ENCODE peak calls at places on chromosomes 5 and 9, in six cellular contexts. M, K, I, C, Y and V are unnamed samples.

GRCh38 chr5:157046041-157046440 is 12.9 kb downstream of the HAVCR1 start:
- DNase-seq in M (no peak), K (peak), I (peak), C (peak), Y (no peak), V (no peak)

GRCh38 chr9:113293285-113293874 is 9.8 kb downstream of the RNF183 start:
- DNase-seq in M (no peak), K (no peak), I (no peak), C (no peak), Y (no peak), V (no peak)

GRCh38 chr5:40755093-40755406 is 711 bp downstream of the TTC33 start:
- DNase-seq in M (peak), K (peak), I (peak), C (peak), Y (peak), V (peak)

GRCh38 chr5:57493034-57493433 is 10.4 kb upstream of the ACTBL2 start:
- DNase-seq in M (no peak), K (no peak), I (no peak), C (no peak), Y (no peak), V (peak)

GRCh38 chr5:103505581-103506305 is 56.8 kb downstream of the NUDT12 start:
- DNase-seq in M (no peak), K (no peak), I (no peak), C (no peak), Y (no peak), V (no peak)

GRCh38 chr5:130034872-130035271 is 130.6 kb downstream of the CHSY3 start:
- DNase-seq in M (no peak), K (no peak), I (no peak), C (no peak), Y (no peak), V (peak)

GRCh38 chr5:79517601-79518000 is 3.7 kb upstream of the HOMER1 start:
- DNase-seq in M (no peak), K (no peak), I (no peak), C (no peak), Y (no peak), V (no peak)

GRCh38 chr9:85223506-85224108 is 518.1 kb downstream of the AGTPBP1 start:
- DNase-seq in M (no peak), K (no peak), I (no peak), C (no peak), Y (no peak), V (no peak)

GRCh38 chr9:16052146-16052545 is 499.3 kb downstream of the CCDC171 start:
- DNase-seq in M (no peak), K (no peak), I (no peak), C (no peak), Y (no peak), V (no peak)

DNA sequence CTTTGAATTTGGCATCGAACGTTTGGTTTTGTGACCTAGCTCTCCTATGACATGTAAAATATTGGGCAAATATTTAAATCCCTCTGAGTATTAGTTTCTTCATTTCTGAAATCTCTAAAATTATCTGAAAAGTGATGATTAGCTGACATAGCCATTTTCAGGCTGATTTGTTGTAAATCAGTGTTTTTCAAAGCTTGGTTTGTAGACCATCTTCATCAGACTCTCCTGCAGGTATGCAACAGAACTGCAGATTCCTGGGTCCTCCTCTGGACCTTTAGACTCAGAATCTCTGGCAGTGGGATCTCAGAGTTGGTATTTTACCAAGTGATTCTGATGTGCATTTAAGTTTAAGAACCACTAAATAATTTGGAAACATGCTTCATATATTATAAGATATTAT is 38.9 kb upstream of the NMUR2 start:
- DNase-seq in M (peak), K (no peak), I (no peak), C (no peak), Y (no peak), V (no peak)
- H3K27ac ChIP-seq in M (no peak), K (no peak), I (no peak), C (no peak), Y (no peak), V (no peak)

DNA sequence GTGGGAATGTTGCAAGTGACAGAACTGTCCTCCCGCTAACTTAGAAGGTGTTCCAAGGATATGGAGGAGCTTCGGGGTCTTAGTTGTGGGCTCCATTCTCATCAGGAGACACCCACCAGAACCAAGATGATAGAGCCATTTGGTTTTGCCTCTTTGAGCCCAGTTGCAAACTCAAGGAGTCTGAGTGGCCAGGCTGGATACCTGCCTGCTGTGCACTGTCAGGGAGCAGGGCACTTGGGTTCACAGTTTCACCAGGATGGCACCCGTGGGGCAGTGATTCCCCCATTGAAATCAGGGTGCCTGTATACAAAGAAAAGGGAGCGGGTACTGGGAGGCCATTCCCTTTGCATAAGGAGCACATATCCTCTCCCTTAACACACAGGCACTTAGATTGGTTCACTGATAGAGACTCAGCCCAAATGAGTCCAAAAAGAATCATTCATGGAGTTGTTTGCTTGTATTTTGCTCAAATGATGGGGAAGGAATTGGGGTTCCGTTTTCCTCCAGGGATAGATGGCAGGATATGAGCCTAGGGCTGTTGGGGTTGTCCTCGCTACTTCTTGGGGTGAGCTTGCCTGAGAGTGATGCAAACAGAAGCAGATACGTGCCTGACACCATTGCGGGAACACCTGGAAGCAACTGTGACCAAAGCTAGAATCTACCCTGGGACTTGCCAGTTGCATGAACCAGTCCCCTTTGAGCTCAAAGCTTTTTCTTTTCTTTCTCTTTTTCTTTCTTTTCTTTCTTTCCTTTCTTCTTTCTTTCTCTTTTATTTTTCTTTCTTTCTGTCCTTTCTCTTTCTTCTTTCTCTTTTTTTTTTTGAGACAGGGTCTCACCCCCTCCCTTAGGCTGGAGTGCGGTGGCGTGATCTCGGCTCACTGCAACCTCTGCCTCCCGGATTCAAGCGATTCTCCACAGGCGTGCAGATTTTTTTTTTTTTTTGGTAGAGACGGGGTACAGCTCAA is 1.3 kb upstream of the PRR7 start:
- DNase-seq in M (no peak), K (no peak), I (no peak), C (no peak), Y (no peak), V (no peak)
- TF ChIP-seq POLR2AphosphoS5 in M (no peak), K (peak), I (no peak), C (no peak), Y (no peak), V (no peak)

GRCh38 chr5:33328842-33329241 is 111.9 kb upstream of the TARS1 start:
- DNase-seq in M (no peak), K (no peak), I (no peak), C (no peak), Y (no peak), V (peak)
- TF ChIP-seq CTCF in M (no peak), K (no peak), I (no peak), C (no peak), Y (no peak), V (no peak)

GRCh38 chr9:116298249-116298648 is 144.7 kb downstream of the PAPPA start:
- DNase-seq in M (no peak), K (no peak), I (no peak), C (no peak), Y (no peak), V (no peak)

GRCh38 chr9:116300360-116300759 is 146.8 kb downstream of the PAPPA start:
- DNase-seq in M (no peak), K (no peak), I (no peak), C (no peak), Y (no peak), V (no peak)

GRCh38 chr9:116303270-116303904 is 149.8 kb downstream of the PAPPA start:
- DNase-seq in M (no peak), K (no peak), I (no peak), C (no peak), Y (no peak), V (no peak)

GRCh38 chr9:116297346-116297745 is 143.8 kb downstream of the PAPPA start:
- DNase-seq in M (no peak), K (no peak), I (no peak), C (no peak), Y (no peak), V (no peak)

GRCh38 chr9:116298992-116299391 is 145.4 kb downstream of the PAPPA start:
- DNase-seq in M (no peak), K (no peak), I (no peak), C (no peak), Y (no peak), V (no peak)
- H3K27ac ChIP-seq in M (no peak), K (no peak), I (no peak), C (no peak), Y (no peak), V (no peak)

DNA sequence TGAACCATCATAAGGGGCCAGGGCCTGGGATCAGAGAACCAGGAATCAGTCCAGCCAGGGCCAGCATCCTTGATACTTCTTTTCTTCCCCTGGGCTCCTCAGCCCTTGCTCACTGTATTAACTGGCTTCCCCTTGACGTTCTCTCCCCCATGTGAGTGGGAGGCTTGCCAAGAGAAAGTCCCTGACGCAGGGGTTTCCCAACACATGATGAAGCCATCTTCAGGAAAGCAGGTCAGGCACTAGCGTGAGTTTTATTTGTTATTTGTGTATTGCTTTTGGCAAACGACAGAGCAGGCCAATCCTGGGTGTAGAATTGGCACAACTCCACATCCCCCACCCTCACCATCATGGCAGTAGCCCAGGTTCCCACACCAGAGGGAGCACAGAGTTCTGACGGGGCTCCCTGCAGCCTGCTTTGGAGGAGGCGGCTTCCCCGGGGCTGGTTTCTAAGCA is 165.5 kb upstream of the NFIL3 start:
- DNase-seq in M (no peak), K (no peak), I (no peak), C (peak), Y (no peak), V (no peak)
- TF ChIP-seq POLR2AphosphoS5 in M (no peak), K (no peak), I (peak), C (no peak), Y (no peak), V (no peak)